ENCODE peak calls at places on chromosome 14, in seven cellular contexts. J is esophagus squamous epithelium, Y is cardiac fibroblast, Q is AG04450, N is ovary, P is OCI-LY7, K is BJ. H is an unnamed sample.

GRCh38 chr14:75835156-75836141 is 146.3 kb downstream of the TGFB3 start:
- DNase-seq in K (no peak), J (no peak), Y (no peak), Q (no peak), N (no peak), P (no peak), H (no peak)

GRCh38 chr14:38184132-38184531 is 23.6 kb upstream of the SSTR1 start:
- DNase-seq in K (no peak), J (no peak), P (no peak), N (no peak), Y (no peak), Q (no peak), H (no peak)

GRCh38 chr14:36069535-36069900 is 107.0 kb downstream of the PTCSC3 start:
- DNase-seq in Q (no peak), P (peak), N (no peak), K (no peak), Y (peak), J (no peak), H (peak)

GRCh38 chr14:61524211-61524806 is 171.0 kb upstream of the HIF1A start:
- DNase-seq in Y (peak), Q (no peak), J (no peak), P (no peak), K (no peak), N (no peak), H (peak)

GRCh38 chr14:57831981-57832380 is 33.9 kb downstream of the SLC35F4 start:
- DNase-seq in P (peak), N (no peak), Y (no peak), K (no peak), Q (no peak), J (no peak), H (no peak)

GRCh38 chr14:99266181-99267178 is 5.5 kb downstream of the BCL11B start:
- DNase-seq in P (peak), J (no peak), Q (peak), N (peak), K (no peak), Y (peak), H (no peak)

GRCh38 chr14:101719708-101720107 is 41.8 kb upstream of the PPP2R5C start:
- DNase-seq in K (no peak), Q (no peak), P (no peak), Y (no peak), N (no peak), J (no peak), H (no peak)

GRCh38 chr14:90616881-90617280 is 199.3 kb downstream of the TTC7B start:
- DNase-seq in P (no peak), Y (peak), K (no peak), Q (no peak), N (no peak), J (no peak), H (no peak)

GRCh38 chr14:100844082-100844408 is 18.1 kb downstream of the MEG3 start:
- DNase-seq in J (no peak), Y (no peak), K (no peak), Q (no peak), N (peak), P (no peak), H (no peak)

GRCh38 chr14:23187925-23188324 is 4.5 kb upstream of the SLC7A8 start:
- DNase-seq in Y (no peak), P (no peak), K (no peak), J (no peak), N (no peak), Q (no peak), H (no peak)

GRCh38 chr14:21063479-21063878 is 5.9 kb downstream of the RNASE8 start:
- DNase-seq in J (no peak), P (no peak), Y (peak), Q (peak), K (no peak), N (no peak), H (peak)

GRCh38 chr14:96525452-96525851 is 23.3 kb downstream of the PAPOLA start:
- DNase-seq in N (no peak), Y (no peak), J (no peak), K (no peak), P (no peak), Q (no peak), H (no peak)

GRCh38 chr14:28083456-28083855 is 683.1 kb upstream of the FOXG1 start:
- DNase-seq in Y (no peak), J (no peak), Q (no peak), N (no peak), K (no peak), P (no peak), H (no peak)

GRCh38 chr14:27995688-27996087 is 770.9 kb upstream of the FOXG1 start:
- DNase-seq in P (no peak), K (no peak), Y (no peak), Q (no peak), N (no peak), J (no peak), H (no peak)

GRCh38 chr14:47391105-47391504 is 284.3 kb downstream of the MDGA2 start:
- DNase-seq in K (no peak), P (no peak), N (no peak), J (no peak), Q (no peak), Y (no peak), H (no peak)

GRCh38 chr14:46769292-46769691 is 117.7 kb upstream of the RPL10L start:
- DNase-seq in J (no peak), P (no peak), N (no peak), Y (no peak), Q (no peak), K (no peak), H (no peak)

GRCh38 chr14:75851574-75851866 is 130.3 kb downstream of the TGFB3 start:
- DNase-seq in Q (no peak), J (no peak), P (no peak), N (no peak), K (no peak), Y (no peak), H (no peak)

GRCh38 chr14:71115306-71115705 is 208.0 kb downstream of the PCNX1 start:
- DNase-seq in N (no peak), Q (no peak), Y (no peak), P (no peak), K (no peak), J (no peak), H (no peak)

GRCh38 chr14:23186913-23187654 is 3.6 kb upstream of the SLC7A8 start:
- DNase-seq in P (peak), J (no peak), N (no peak), Q (peak), Y (peak), K (no peak), H (no peak)

GRCh38 chr14:44960646-44961045 is 1.1 kb downstream of the KLHL28 start:
- DNase-seq in N (no peak), Y (no peak), J (no peak), K (no peak), Q (no peak), P (no peak), H (no peak)

GRCh38 chr14:37170993-37171392 is 1.4 kb downstream of the SLC25A21 start:
- DNase-seq in Q (no peak), J (no peak), P (no peak), N (no peak), Y (no peak), K (no peak), H (no peak)

GRCh38 chr14:90900712-90901111 is 84.5 kb upstream of the TTC7B start:
- DNase-seq in N (no peak), Y (peak), P (no peak), J (no peak), K (no peak), Q (no peak), H (no peak)

GRCh38 chr14:88863167-88863566 is 38.7 kb downstream of the TTC8 start:
- DNase-seq in J (no peak), Y (no peak), Q (no peak), P (no peak), N (no peak), K (no peak), H (no peak)

GRCh38 chr14:24785698-24786097 is 151.7 kb upstream of the GZMB start:
- DNase-seq in Y (no peak), K (no peak), P (no peak), N (no peak), J (no peak), Q (no peak), H (no peak)

GRCh38 chr14:23068792-23069412 is 11.6 kb upstream of the CDH24 start:
- DNase-seq in K (peak), N (peak), Q (peak), J (no peak), P (peak), Y (peak), H (peak)

GRCh38 chr14:56666716-56667115 is 87.1 kb downstream of the TMEM260 start:
- DNase-seq in J (no peak), K (peak), Q (no peak), N (no peak), P (no peak), Y (peak), H (peak)

GRCh38 chr14:71753976-71754375 is 178.3 kb upstream of the RGS6 start:
- DNase-seq in Y (no peak), N (no peak), J (no peak), P (no peak), Q (no peak), K (no peak), H (no peak)

GRCh38 chr14:73712540-73713141 is 1.5 kb downstream of the PNMA1 start:
- DNase-seq in K (no peak), Y (no peak), Q (no peak), J (no peak), N (peak), P (peak), H (no peak)

GRCh38 chr14:100682749-100683148 is 43.9 kb upstream of the DLK1 start:
- DNase-seq in N (no peak), Q (no peak), K (no peak), P (no peak), J (no peak), Y (no peak), H (no peak)

GRCh38 chr14:72818998-72819397 is 74.9 kb downstream of the DPF3 start:
- DNase-seq in Y (no peak), P (no peak), K (no peak), J (no peak), N (no peak), Q (no peak), H (no peak)

GRCh38 chr14:65639216-65639615 is 226.7 kb downstream of the FUT8 start:
- DNase-seq in Q (no peak), P (no peak), N (no peak), J (no peak), Y (no peak), K (no peak), H (no peak)

GRCh38 chr14:23864856-23865255 is 88.7 kb upstream of the DHRS4 start:
- DNase-seq in P (no peak), J (no peak), Y (no peak), K (no peak), Q (no peak), N (no peak), H (no peak)

GRCh38 chr14:21041676-21042433 is at the start of gene RNASE7:
- DNase-seq in N (no peak), K (no peak), Y (peak), Q (no peak), P (no peak), J (no peak), H (no peak)

GRCh38 chr14:106657460-106657859 is 1131.1 kb downstream of the TMEM121 start:
- DNase-seq in N (no peak), K (no peak), Q (no peak), J (no peak), P (peak), Y (no peak), H (no peak)

GRCh38 chr14:81314443-81315175 is 85.5 kb downstream of the STON2 start:
- DNase-seq in J (no peak), N (no peak), Y (no peak), Q (no peak), K (no peak), P (no peak), H (no peak)

DNA sequence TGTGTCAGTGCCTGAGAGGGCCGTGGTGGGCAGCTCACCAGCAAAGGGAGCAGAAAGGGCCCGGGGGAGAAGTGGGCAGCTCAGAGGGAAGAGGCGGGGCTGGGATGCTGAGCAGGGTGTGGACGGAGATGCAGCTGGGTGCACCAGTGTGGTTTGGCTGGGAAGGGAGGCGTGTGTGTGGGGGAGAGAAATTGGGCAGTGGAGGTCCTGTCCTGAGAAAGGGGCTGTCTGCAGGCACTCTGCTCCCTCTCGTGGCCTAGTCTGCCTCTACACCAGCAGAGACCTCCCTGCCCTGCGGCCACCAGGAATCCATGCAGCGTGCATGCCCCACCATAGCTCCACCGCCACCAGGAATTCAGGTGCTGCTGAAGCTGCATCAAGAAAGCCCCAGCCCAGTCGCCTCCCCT is 6.4 kb downstream of the TMEM121 start:
- DNase-seq in Q (no peak), P (peak), N (no peak), K (no peak), J (no peak), Y (peak), H (no peak)
- TF ChIP-seq CTCF in Q (peak), P (peak), N (no peak), K (peak), J (no peak), Y (peak), H (peak)

GRCh38 chr14:102873546-102874061 is 48.9 kb upstream of the AMN start:
- DNase-seq in J (no peak), Q (no peak), Y (no peak), K (no peak), N (no peak), P (no peak), H (no peak)
- H3K4me3 ChIP-seq in J (no peak), Q (no peak), Y (no peak), K (no peak), N (no peak), P (no peak), H (no peak)

GRCh38 chr14:59585891-59586554 is 9.4 kb upstream of the CCDC175 start:
- DNase-seq in Y (peak), P (no peak), K (no peak), J (no peak), N (no peak), Q (no peak), H (no peak)

GRCh38 chr14:59588136-59588535 is 11.5 kb upstream of the CCDC175 start:
- DNase-seq in Q (no peak), Y (no peak), P (no peak), K (no peak), J (no peak), N (no peak), H (no peak)

GRCh38 chr14:59582161-59582560 is 5.5 kb upstream of the CCDC175 start:
- DNase-seq in P (no peak), J (no peak), N (no peak), Y (no peak), Q (no peak), K (no peak), H (no peak)

GRCh38 chr14:59583755-59584154 is 7.1 kb upstream of the CCDC175 start:
- DNase-seq in K (no peak), J (no peak), Q (no peak), N (no peak), P (no peak), Y (peak), H (no peak)

DNA sequence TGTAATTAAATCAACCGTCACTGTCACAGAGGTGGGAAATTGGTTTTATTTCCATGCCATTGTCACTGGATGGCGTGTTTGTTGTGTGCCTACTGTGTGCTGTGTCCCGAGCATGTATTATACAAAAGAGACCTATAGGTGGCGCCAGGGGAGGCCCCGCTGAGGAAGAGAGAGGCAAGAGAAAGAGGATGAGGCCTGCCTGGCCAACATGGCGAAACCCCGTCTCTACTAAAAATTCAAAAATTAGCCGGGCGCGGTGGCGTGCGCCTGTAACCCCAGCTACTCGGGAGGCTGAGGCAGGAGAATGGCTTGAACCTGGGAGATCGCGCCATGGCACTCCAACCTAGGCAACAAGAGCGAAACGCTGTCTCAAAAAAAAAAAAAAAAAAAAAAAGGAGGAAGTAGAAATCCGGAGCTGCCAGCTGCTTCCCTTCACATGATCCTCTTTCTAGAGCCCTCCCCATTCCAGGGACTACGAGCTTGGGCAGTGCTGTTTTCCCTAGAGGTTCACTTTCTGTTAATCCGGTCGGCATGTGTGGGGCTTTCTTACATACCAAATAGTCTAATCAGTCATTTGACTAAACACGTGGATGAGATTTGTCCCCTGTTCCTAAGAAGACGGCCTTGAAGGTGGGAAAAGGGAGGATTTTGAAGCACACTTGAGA is 6.4 kb upstream of the CCDC175 start:
- DNase-seq in N (no peak), Q (no peak), K (no peak), J (no peak), P (no peak), Y (no peak), H (no peak)
- TF ChIP-seq CTCF in N (no peak), Q (no peak), K (no peak), J (no peak), P (peak), Y (no peak), H (peak)

DNA sequence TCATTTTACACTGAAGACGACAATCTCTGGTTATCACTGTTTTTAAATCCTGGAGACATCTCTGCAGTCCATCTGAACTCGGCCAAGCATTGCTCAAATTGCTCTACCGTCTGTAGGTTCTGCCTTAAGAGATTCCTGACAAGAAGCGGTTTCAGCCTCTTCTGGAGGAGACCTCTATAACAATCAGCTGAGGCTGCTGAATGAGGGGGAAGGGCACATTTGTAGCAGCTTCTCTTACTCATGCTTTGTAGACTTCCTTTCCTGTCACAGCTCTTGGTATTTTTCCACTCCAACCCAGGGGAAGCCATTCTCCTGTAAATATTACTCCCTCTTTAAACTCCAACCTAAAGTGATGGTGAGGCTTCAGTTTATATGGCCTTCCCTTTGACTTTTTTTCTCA is 3.0 kb downstream of the ARG2 start:
- DNase-seq in P (peak), Q (no peak), N (no peak), K (peak), J (no peak), Y (peak), H (no peak)
- H3K4me3 ChIP-seq in P (no peak), Q (no peak), N (no peak), K (no peak), J (no peak), Y (no peak), H (no peak)

GRCh38 chr14:50334211-50334610 is 22.1 kb downstream of the DMAC2L start:
- DNase-seq in J (no peak), K (no peak), N (no peak), Q (no peak), P (no peak), Y (no peak), H (no peak)

GRCh38 chr14:50335989-50336391 is 23.9 kb downstream of the DMAC2L start:
- DNase-seq in K (no peak), J (no peak), Y (peak), Q (no peak), N (no peak), P (no peak), H (no peak)

GRCh38 chr14:50333010-50333409 is 20.9 kb downstream of the DMAC2L start:
- DNase-seq in K (peak), Q (no peak), Y (peak), N (no peak), P (no peak), J (no peak), H (no peak)

GRCh38 chr14:50336428-50336827 is 24.3 kb downstream of the DMAC2L start:
- DNase-seq in Y (no peak), N (no peak), P (no peak), J (no peak), K (no peak), Q (no peak), H (no peak)

GRCh38 chr14:50335389-50335788 is 23.3 kb downstream of the DMAC2L start:
- DNase-seq in Y (peak), Q (no peak), J (no peak), N (peak), P (no peak), K (no peak), H (no peak)
- TF ChIP-seq CTCF in Y (no peak), Q (peak), J (no peak), N (no peak), P (no peak), K (no peak), H (no peak)

GRCh38 chr14:77074969-77075368 is 23.1 kb upstream of the CIPC start:
- DNase-seq in Y (no peak), K (no peak), P (no peak), Q (no peak), J (no peak), N (no peak), H (no peak)
- H3K4me3 ChIP-seq in Y (no peak), K (no peak), P (no peak), Q (no peak), J (peak), N (no peak), H (no peak)

GRCh38 chr14:55028066-55028465 is 1.0 kb downstream of the SOCS4 start:
- DNase-seq in K (no peak), P (peak), Y (no peak), N (no peak), J (no peak), Q (no peak), H (no peak)

GRCh38 chr14:55028476-55028875 is 1.4 kb downstream of the SOCS4 start:
- DNase-seq in J (no peak), N (no peak), Q (no peak), K (no peak), P (no peak), Y (no peak), H (no peak)

GRCh38 chr14:55026441-55026792 is 482 bp downstream of the WDHD1 start:
- DNase-seq in P (no peak), N (no peak), Y (no peak), Q (no peak), K (no peak), J (no peak), H (no peak)

GRCh38 chr14:55025948-55026347 is 951 bp downstream of the WDHD1 start:
- DNase-seq in P (no peak), Q (no peak), Y (no peak), K (no peak), N (no peak), J (no peak), H (no peak)

GRCh38 chr14:55026793-55027560 is at the start of the genes SOCS4 and WDHD1:
- DNase-seq in Y (peak), Q (peak), K (peak), P (peak), N (peak), J (peak), H (no peak)
- TF ChIP-seq CTCF in Y (no peak), Q (no peak), K (peak), P (no peak), N (peak), J (no peak), H (no peak)

GRCh38 chr14:94111276-94112095 is 950 bp downstream of the IFI27 start:
- DNase-seq in Y (no peak), N (no peak), J (no peak), K (no peak), Q (no peak), P (no peak), H (no peak)
- H3K4me3 ChIP-seq in Y (peak), N (peak), J (peak), K (no peak), Q (no peak), P (no peak), H (peak)

H was measured in epithelial cell of proximal tubule.